ENCODE peak calls at places on chromosome 21, in eight cellular contexts. R is aorta; O is foreskin fibroblast; F is fibroblast of pulmonary artery; J is pancreas; D is Jurkat, Clone E6-1; N is prostate gland; V is lower leg skin. I is an unnamed sample.

GRCh38 chr21:45387506-45387905 is 17.5 kb upstream of the COL18A1 start:
- DNase-seq in O (no peak), F (no peak), N (no peak), D (no peak), R (peak), J (peak), V (no peak), I (no peak)

GRCh38 chr21:33027401-33028185 is 1.9 kb downstream of the OLIG2 start:
- DNase-seq in N (no peak), O (no peak), R (no peak), J (no peak), V (no peak), D (no peak), F (no peak), I (no peak)

GRCh38 chr21:16258834-16259611 is 529.2 kb downstream of the USP25 start:
- DNase-seq in R (no peak), J (no peak), D (no peak), V (no peak), F (no peak), O (no peak), N (no peak), I (no peak)

GRCh38 chr21:46551636-46552241 is 53.1 kb downstream of the S100B start:
- DNase-seq in V (no peak), O (no peak), F (no peak), R (peak), N (no peak), J (no peak), D (no peak), I (no peak)

GRCh38 chr21:42521805-42522204 is 8.2 kb downstream of the SLC37A1 start:
- DNase-seq in N (no peak), F (no peak), J (no peak), O (no peak), D (no peak), V (no peak), R (no peak), I (no peak)

GRCh38 chr21:37916795-37917142 is 512 bp upstream of the KCNJ6 start:
- DNase-seq in R (no peak), F (no peak), N (no peak), O (peak), J (no peak), V (no peak), D (no peak), I (no peak)

GRCh38 chr21:26389971-26390641 is 183.0 kb downstream of the CYYR1 start:
- DNase-seq in V (peak), F (peak), R (no peak), D (no peak), O (peak), N (peak), J (no peak), I (peak)

GRCh38 chr21:36929622-36930021 is 36.8 kb downstream of the HLCS start:
- DNase-seq in R (no peak), V (no peak), D (no peak), O (peak), J (peak), N (peak), F (peak), I (no peak)

GRCh38 chr21:41673596-41674335 is 93.1 kb downstream of the RIPK4 start:
- DNase-seq in F (no peak), O (no peak), N (no peak), J (peak), R (no peak), V (no peak), D (no peak), I (no peak)

GRCh38 chr21:42438316-42439205 is 34.9 kb downstream of the UBASH3A start:
- DNase-seq in D (no peak), N (no peak), O (no peak), V (no peak), J (peak), R (no peak), F (no peak), I (no peak)

GRCh38 chr21:41763398-41763931 is 3.4 kb downstream of the RIPK4 start:
- DNase-seq in V (peak), N (peak), J (no peak), R (peak), F (no peak), O (no peak), D (no peak), I (no peak)

GRCh38 chr21:26686278-26686677 is 113.2 kb upstream of the CYYR1 start:
- DNase-seq in O (peak), J (no peak), F (peak), V (no peak), R (no peak), N (no peak), D (peak), I (peak)

GRCh38 chr21:39182484-39183271 is 573 bp downstream of the PSMG1 start:
- DNase-seq in O (peak), R (no peak), J (no peak), D (no peak), F (peak), V (peak), N (peak), I (no peak)

GRCh38 chr21:39185157-39185556 is 1.9 kb upstream of the PSMG1 start:
- DNase-seq in N (no peak), D (no peak), V (no peak), F (no peak), O (no peak), R (no peak), J (no peak), I (no peak)

GRCh38 chr21:39183272-39184049 is at the start of gene PSMG1:
- DNase-seq in V (peak), O (peak), D (peak), F (peak), R (peak), N (peak), J (peak), I (peak)

GRCh38 chr21:39182016-39182415 is 1.2 kb downstream of the PSMG1 start:
- DNase-seq in V (no peak), O (no peak), N (no peak), D (no peak), R (no peak), F (no peak), J (no peak), I (no peak)

DNA sequence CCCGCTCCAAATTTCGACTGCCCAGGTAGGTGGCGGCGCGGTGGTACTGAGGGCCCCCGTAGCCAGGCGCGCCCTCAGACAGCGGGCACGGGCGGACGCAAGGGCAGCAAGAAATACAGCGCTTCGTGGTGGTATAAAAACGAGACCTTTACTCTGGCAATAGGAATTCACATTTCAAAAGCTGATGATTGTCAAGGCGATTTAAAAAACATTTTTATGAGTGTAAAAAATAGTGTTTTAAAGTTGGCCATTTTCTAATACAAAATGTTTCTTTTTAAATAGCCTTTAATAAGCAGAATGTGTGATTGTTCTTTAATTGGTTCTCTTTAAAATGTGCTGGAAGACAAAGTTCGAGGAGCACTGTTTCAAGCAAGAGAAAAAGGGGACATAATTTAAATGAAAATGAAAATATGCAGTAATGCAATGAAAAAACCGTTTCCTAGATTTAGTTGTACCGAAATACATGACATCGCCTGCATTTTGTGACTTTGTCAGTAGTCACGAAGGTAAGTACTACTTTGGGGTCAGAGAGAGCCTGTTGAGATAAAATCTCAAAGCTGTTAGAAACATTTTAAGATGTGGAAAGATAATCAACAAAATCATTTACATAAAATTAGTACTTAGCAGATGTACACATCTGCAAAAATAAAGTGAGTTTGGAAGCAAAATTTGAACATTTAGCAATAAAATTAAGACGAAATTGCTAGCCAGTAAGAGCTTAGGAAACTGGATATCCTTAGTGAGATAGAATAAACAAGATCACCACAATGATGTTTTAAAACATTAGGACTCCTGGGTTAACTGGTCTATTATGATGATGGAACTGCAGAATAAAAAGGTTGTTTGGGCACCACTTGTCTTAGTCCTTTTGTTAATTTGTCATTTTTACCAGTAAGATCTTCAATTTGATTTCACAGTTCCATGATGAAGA is 1.1 kb upstream of the PSMG1 start:
- DNase-seq in N (no peak), O (peak), J (no peak), R (no peak), F (no peak), V (no peak), D (peak), I (no peak)
- H3K4me3 ChIP-seq in N (peak), O (peak), J (peak), R (peak), F (peak), V (peak), D (peak), I (peak)

DNA sequence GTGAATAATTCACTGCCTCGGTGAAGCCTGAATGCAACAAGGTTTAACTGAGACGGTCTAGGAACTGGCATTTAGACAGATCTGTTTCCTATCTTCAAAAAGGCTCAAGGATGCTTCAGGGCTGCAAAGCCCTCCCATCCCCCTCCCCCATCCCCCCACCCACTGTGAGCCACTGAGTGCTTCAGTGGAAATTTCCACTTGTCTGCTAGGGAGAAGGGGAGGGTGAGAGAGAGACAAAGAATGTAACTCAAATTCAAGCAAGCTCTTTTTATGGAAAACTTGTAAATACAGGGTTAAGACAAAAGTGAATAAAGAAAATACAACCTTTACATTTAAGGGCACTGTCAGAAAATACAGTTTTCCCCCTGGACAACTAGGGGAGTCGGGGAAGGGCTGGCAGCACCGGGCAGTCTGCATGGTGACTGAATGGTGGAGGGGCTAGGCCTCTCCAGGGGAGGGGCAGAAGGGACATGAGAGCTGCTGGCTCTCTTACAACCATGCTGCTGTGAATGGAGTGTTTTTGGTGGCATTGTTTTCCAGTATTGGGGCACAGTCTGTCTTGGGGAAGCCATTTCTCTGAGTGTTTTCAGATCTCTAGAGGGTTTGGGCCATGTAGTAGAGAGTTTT is 56.7 kb downstream of the MRPS6 start:
- DNase-seq in N (no peak), R (no peak), F (peak), V (no peak), D (peak), J (no peak), O (peak), I (no peak)
- H3K4me3 ChIP-seq in N (no peak), R (peak), F (no peak), V (no peak), D (peak), J (no peak), O (peak), I (no peak)

GRCh38 chr21:34667761-34668160 is 1.0 kb upstream of the CLIC6 start:
- DNase-seq in R (no peak), N (no peak), D (no peak), V (no peak), J (no peak), O (no peak), F (no peak), I (no peak)

GRCh38 chr21:34661848-34662247 is 6.9 kb upstream of the CLIC6 start:
- DNase-seq in D (no peak), O (no peak), N (no peak), R (no peak), J (no peak), F (no peak), V (no peak), I (no peak)
- H3K4me3 ChIP-seq in D (no peak), O (no peak), N (no peak), R (no peak), J (no peak), F (no peak), V (no peak), I (no peak)

DNA sequence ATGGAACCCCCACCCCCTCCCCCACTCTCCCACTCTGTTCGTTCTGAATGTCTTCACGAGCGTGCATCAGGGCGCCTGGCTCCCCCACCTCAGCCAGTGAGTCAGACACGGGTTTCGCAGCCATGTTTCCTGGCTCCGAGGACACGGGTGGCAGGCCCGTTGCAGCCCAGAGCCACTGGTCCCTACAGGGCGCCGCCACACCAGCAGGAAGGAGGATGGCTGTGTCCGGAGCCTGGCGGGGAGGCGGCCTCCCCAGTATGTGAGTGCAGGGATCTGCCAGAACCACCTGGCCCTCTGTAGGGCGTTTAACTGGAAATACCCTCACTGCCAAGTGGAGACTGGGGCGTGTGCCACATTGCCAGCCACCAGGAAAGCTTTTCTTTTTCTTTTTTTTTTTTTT is 18.5 kb downstream of the CSTB start:
- DNase-seq in R (peak), N (peak), D (no peak), O (no peak), V (no peak), F (no peak), J (no peak), I (no peak)
- H3K4me3 ChIP-seq in R (no peak), N (no peak), D (no peak), O (no peak), V (no peak), F (no peak), J (no peak), I (no peak)

I was measured in HFF-Myc.